ENCODE peak calls at places on chromosomes 7 and 10, in nine cellular contexts. Y is fibroblast of mammary gland, L is heart right ventricle, C is PC-9, U is uterus, V is suprapubic skin, A is testis, R is astrocyte, T is astrocyte of the spinal cord. J is an unnamed sample.

GRCh38 chr7:100162874-100163533 is 4.5 kb upstream of the TRAPPC14 start:
- DNase-seq in Y (no peak), L (no peak), C (peak), U (no peak), V (no peak), A (no peak), R (no peak), T (no peak), J (no peak)

GRCh38 chr10:96292971-96293909 is 11.0 kb upstream of the DNTT start:
- DNase-seq in Y (peak), L (no peak), C (no peak), U (no peak), V (no peak), A (no peak), R (peak), T (peak), J (no peak)

GRCh38 chr7:69800495-69800894 is 202.2 kb downstream of the AUTS2 start:
- DNase-seq in Y (peak), L (no peak), C (peak), U (no peak), V (no peak), A (peak), R (peak), T (no peak), J (no peak)

GRCh38 chr10:49072166-49072885 is 43.0 kb downstream of the VSTM4 start:
- DNase-seq in Y (no peak), L (no peak), C (no peak), U (no peak), V (no peak), A (no peak), R (no peak), T (no peak), J (no peak)

GRCh38 chr7:31688347-31688746 is 1.3 kb downstream of the PPP1R17 start:
- DNase-seq in Y (no peak), L (no peak), C (no peak), U (no peak), V (no peak), A (no peak), R (no peak), T (no peak), J (no peak)

GRCh38 chr10:3126741-3127342 is 45.7 kb downstream of the PITRM1 start:
- DNase-seq in Y (no peak), L (no peak), C (no peak), U (no peak), V (no peak), A (no peak), R (no peak), T (no peak), J (no peak)

GRCh38 chr10:99560277-99561126 is 27.8 kb downstream of the NKX2-3 start:
- DNase-seq in Y (peak), L (no peak), C (no peak), U (no peak), V (no peak), A (peak), R (no peak), T (peak), J (peak)

GRCh38 chr10:94049911-94050310 is 56.2 kb downstream of the PLCE1 start:
- DNase-seq in Y (no peak), L (no peak), C (no peak), U (no peak), V (no peak), A (no peak), R (no peak), T (no peak), J (no peak)

GRCh38 chr10:100942229-100942628 is 27.1 kb upstream of the SEMA4G start:
- DNase-seq in Y (no peak), L (no peak), C (no peak), U (no peak), V (no peak), A (no peak), R (no peak), T (no peak), J (no peak)

GRCh38 chr7:69754476-69754875 is 156.2 kb downstream of the AUTS2 start:
- DNase-seq in Y (no peak), L (no peak), C (no peak), U (no peak), V (no peak), A (no peak), R (no peak), T (no peak), J (no peak)

GRCh38 chr10:76950354-76950753 is 687.3 kb downstream of the KCNMA1 start:
- DNase-seq in Y (no peak), L (no peak), C (no peak), U (no peak), V (no peak), A (no peak), R (peak), T (no peak), J (no peak)

GRCh38 chr7:99128076-99128950 is 15.6 kb downstream of the SMURF1 start:
- DNase-seq in Y (peak), L (no peak), C (peak), U (no peak), V (no peak), A (no peak), R (no peak), T (no peak), J (no peak)

GRCh38 chr7:100353685-100354330 is 4.1 kb upstream of the PILRB start:
- DNase-seq in Y (no peak), L (no peak), C (no peak), U (no peak), V (peak), A (peak), R (no peak), T (no peak), J (no peak)

GRCh38 chr10:60869916-60870728 is 73.9 kb downstream of the RHOBTB1 start:
- DNase-seq in Y (no peak), L (no peak), C (no peak), U (no peak), V (no peak), A (no peak), R (no peak), T (no peak), J (no peak)

GRCh38 chr10:50622497-50623298 is 1.1 kb downstream of the SGMS1 start:
- DNase-seq in Y (peak), L (peak), C (no peak), U (peak), V (peak), A (peak), R (peak), T (peak), J (peak)

GRCh38 chr7:155887174-155887525 is 74.9 kb upstream of the SHH start:
- DNase-seq in Y (no peak), L (no peak), C (no peak), U (no peak), V (peak), A (no peak), R (no peak), T (no peak), J (no peak)

GRCh38 chr7:83599131-83599530 is 49.8 kb downstream of the SEMA3E start:
- DNase-seq in Y (no peak), L (no peak), C (no peak), U (no peak), V (no peak), A (no peak), R (no peak), T (peak), J (no peak)

GRCh38 chr7:126462405-126462804 is 790.3 kb downstream of the GRM8 start:
- DNase-seq in Y (no peak), L (no peak), C (no peak), U (no peak), V (no peak), A (no peak), R (no peak), T (no peak), J (no peak)

GRCh38 chr7:5296015-5296621 is 13.4 kb downstream of the SLC29A4 start:
- DNase-seq in Y (no peak), L (no peak), C (no peak), U (no peak), V (no peak), A (no peak), R (no peak), T (no peak), J (no peak)

GRCh38 chr7:6564091-6564770 is 13.0 kb upstream of the GRID2IP start:
- DNase-seq in Y (no peak), L (no peak), C (no peak), U (no peak), V (no peak), A (no peak), R (no peak), T (no peak), J (no peak)

GRCh38 chr10:71459513-71459912 is 62.8 kb downstream of the CDH23 start:
- DNase-seq in Y (no peak), L (no peak), C (no peak), U (no peak), V (no peak), A (no peak), R (no peak), T (no peak), J (no peak)

GRCh38 chr10:121983828-121984227 is 5.1 kb upstream of the TACC2 start:
- DNase-seq in Y (no peak), L (no peak), C (no peak), U (no peak), V (no peak), A (no peak), R (no peak), T (no peak), J (no peak)

GRCh38 chr7:48643420-48644013 is 280.8 kb upstream of the CDC14C start:
- DNase-seq in Y (no peak), L (no peak), C (no peak), U (no peak), V (no peak), A (no peak), R (peak), T (no peak), J (no peak)

GRCh38 chr10:21423850-21424249 is 101.6 kb downstream of the SKIDA1 start:
- DNase-seq in Y (no peak), L (no peak), C (no peak), U (no peak), V (no peak), A (no peak), R (no peak), T (no peak), J (no peak)

GRCh38 chr10:132193907-132194552 is 7.3 kb downstream of the DPYSL4 start:
- DNase-seq in Y (no peak), L (no peak), C (no peak), U (no peak), V (no peak), A (peak), R (no peak), T (no peak), J (no peak)

GRCh38 chr10:6337382-6337781 is 134.7 kb downstream of the PFKFB3 start:
- DNase-seq in Y (no peak), L (no peak), C (no peak), U (no peak), V (no peak), A (no peak), R (no peak), T (peak), J (no peak)

GRCh38 chr7:70416611-70417010 is 715.3 kb upstream of the GALNT17 start:
- DNase-seq in Y (no peak), L (no peak), C (no peak), U (no peak), V (no peak), A (no peak), R (no peak), T (no peak), J (no peak)

GRCh38 chr10:11353229-11353896 is 258.1 kb downstream of the USP6NL start:
- DNase-seq in Y (no peak), L (no peak), C (no peak), U (no peak), V (peak), A (no peak), R (no peak), T (no peak), J (no peak)

GRCh38 chr7:41134242-41134872 is 568.5 kb downstream of the INHBA start:
- DNase-seq in Y (peak), L (no peak), C (peak), U (no peak), V (no peak), A (no peak), R (peak), T (peak), J (no peak)

GRCh38 chr7:149440222-149440621 is 20.6 kb downstream of the ZNF777 start:
- DNase-seq in Y (peak), L (no peak), C (no peak), U (no peak), V (peak), A (no peak), R (no peak), T (no peak), J (no peak)

GRCh38 chr10:61943699-61944444 is 42.4 kb downstream of the ARID5B start:
- DNase-seq in Y (peak), L (no peak), C (peak), U (no peak), V (no peak), A (no peak), R (peak), T (peak), J (no peak)

GRCh38 chr7:2175514-2175913 is 57.2 kb downstream of the MAD1L1 start:
- DNase-seq in Y (peak), L (no peak), C (peak), U (peak), V (no peak), A (peak), R (peak), T (peak), J (peak)

GRCh38 chr7:44061645-44062179 is 3.7 kb downstream of the PGAM2 start:
- DNase-seq in Y (no peak), L (no peak), C (no peak), U (no peak), V (no peak), A (no peak), R (no peak), T (no peak), J (no peak)

GRCh38 chr7:27175005-27175625 is 995 bp upstream of the HOXA10 start:
- DNase-seq in Y (no peak), L (no peak), C (no peak), U (peak), V (peak), A (no peak), R (no peak), T (no peak), J (no peak)
- H3K4me3 ChIP-seq in Y (no peak), L (no peak), C (no peak), U (peak), V (peak), A (no peak), R (no peak), T (no peak), J (peak)

DNA sequence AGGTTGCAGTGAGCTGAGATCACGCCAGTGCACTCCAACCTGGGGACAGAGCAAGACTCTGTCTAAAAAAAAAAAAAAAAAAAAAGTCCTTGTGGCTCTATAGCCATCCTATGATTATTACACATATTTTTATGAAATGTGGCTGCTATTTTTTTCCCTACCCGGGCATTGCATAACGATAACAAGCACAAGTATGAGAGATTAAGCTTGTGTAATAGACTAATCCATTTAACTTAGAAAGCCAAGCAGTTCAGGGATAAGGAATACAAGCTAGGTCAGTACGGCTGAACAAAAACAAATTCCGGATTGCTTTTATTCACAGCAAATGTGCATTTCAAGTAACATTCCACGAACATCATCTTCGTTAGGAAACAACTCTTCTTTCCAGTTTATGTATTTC is 81.4 kb downstream of the PRTFDC1 start:
- DNase-seq in Y (no peak), L (no peak), C (no peak), U (no peak), V (no peak), A (no peak), R (no peak), T (no peak), J (no peak)
- H3K4me3 ChIP-seq in Y (no peak), L (no peak), C (no peak), U (no peak), V (no peak), A (no peak), R (no peak), T (no peak), J (no peak)

GRCh38 chr10:124735491-124736286 is 8.5 kb downstream of the FAM53B start:
- DNase-seq in Y (no peak), L (no peak), C (no peak), U (no peak), V (no peak), A (no peak), R (no peak), T (no peak), J (no peak)
- H3K4me3 ChIP-seq in Y (no peak), L (no peak), C (no peak), U (no peak), V (no peak), A (no peak), R (no peak), T (no peak), J (peak)

GRCh38 chr10:102985811-102986210 is 67.7 kb downstream of the CNNM2 start:
- DNase-seq in Y (no peak), L (no peak), C (no peak), U (no peak), V (no peak), A (no peak), R (no peak), T (no peak), J (no peak)

GRCh38 chr10:102984086-102984485 is 66.0 kb downstream of the CNNM2 start:
- DNase-seq in Y (no peak), L (no peak), C (no peak), U (no peak), V (no peak), A (no peak), R (no peak), T (no peak), J (no peak)

DNA sequence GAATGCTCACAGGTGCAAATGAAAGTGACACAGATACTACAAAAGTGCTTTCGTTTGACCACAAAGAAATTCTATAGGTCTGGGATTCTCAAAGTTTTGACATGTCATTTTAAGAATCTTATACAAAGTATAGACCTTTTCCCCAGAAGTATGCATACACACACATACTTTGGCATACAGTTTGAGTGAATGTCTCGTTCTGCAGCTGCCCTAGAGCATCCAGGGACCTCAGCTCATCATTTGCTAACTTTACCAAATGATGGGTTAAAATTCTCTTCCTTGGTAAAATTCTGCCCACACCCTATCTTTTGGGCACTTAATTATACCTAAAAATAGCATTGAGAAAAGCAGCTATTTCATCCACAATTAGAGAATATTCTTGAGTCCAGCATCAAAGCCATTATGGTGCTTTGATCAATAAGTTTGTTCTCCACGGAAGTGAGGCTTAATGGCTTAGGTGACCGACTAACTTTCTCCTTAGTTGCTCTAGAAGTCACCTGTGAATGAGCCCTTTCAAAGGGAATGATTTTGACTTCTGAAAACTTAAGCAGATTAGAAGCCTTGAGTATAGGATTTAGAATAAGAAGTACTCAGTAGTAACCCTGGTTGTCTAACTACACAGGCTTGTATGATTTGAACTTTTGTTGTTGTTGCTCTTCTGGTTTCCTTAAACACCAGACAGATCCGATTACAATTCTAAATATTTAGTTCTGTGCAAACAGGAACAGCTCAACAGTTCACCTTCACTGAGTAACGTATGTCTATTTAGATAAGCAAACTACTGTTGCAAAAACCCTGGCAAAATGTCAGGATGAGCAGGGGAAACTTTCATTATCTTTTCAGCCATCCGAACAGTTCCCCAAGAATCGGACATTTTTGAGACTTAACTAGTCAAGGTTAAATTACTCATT is 70.6 kb downstream of the CNNM2 start:
- DNase-seq in Y (peak), L (no peak), C (peak), U (no peak), V (no peak), A (no peak), R (peak), T (peak), J (no peak)
- H3K4me3 ChIP-seq in Y (no peak), L (no peak), C (peak), U (no peak), V (no peak), A (no peak), R (no peak), T (no peak), J (no peak)

J was measured in ovary.